ENCODE peak calls at places on chromosomes 6 and 20, in seven cellular contexts. D is AG04450; G is MM.1S; U is astrocyte of the spinal cord; W is CD8-positive, alpha-beta T cell; I is transverse colon; F is astrocyte of the cerebellum. V is an unnamed sample.

GRCh38 chr6:108403260-108403659 is 108.4 kb downstream of the AFG1L start:
- DNase-seq in F (no peak), D (no peak), W (no peak), I (no peak), G (no peak), U (no peak), V (no peak)

GRCh38 chr20:536426-537012 is 7.1 kb downstream of the CSNK2A1 start:
- DNase-seq in U (no peak), F (no peak), G (no peak), D (no peak), W (no peak), I (no peak), V (no peak)

GRCh38 chr20:53940883-53941546 is 129.4 kb downstream of the BCAS1 start:
- DNase-seq in D (no peak), U (peak), I (no peak), F (peak), W (no peak), G (peak), V (peak)

GRCh38 chr6:23873161-23873560 is 252.9 kb upstream of the NRSN1 start:
- DNase-seq in G (no peak), F (no peak), W (no peak), I (no peak), U (no peak), D (no peak), V (no peak)

GRCh38 chr20:37987602-37988290 is 45.5 kb downstream of the TTI1 start:
- DNase-seq in D (no peak), F (no peak), I (no peak), G (no peak), W (no peak), U (no peak), V (no peak)

GRCh38 chr6:45387236-45387635 is 9.5 kb upstream of the SUPT3H start:
- DNase-seq in W (no peak), G (no peak), D (no peak), F (no peak), I (no peak), U (peak), V (no peak)

GRCh38 chr6:144652292-144652891 is 367.3 kb downstream of the UTRN start:
- DNase-seq in I (no peak), F (no peak), D (no peak), U (no peak), W (no peak), G (no peak), V (no peak)

GRCh38 chr6:29131691-29132090 is 23.8 kb downstream of the OR2J3 start:
- DNase-seq in U (no peak), F (no peak), W (no peak), G (no peak), D (no peak), I (no peak), V (no peak)

GRCh38 chr6:152671146-152671545 is 26.6 kb upstream of the MYCT1 start:
- DNase-seq in I (no peak), G (no peak), U (no peak), D (no peak), F (no peak), W (no peak), V (no peak)

GRCh38 chr6:46484081-46484820 is 7.0 kb downstream of the RCAN2 start:
- DNase-seq in D (no peak), U (no peak), G (no peak), F (no peak), W (no peak), I (no peak), V (no peak)

GRCh38 chr6:148700713-148701392 is 46.0 kb upstream of the UST start:
- DNase-seq in D (peak), G (peak), I (peak), F (no peak), U (peak), W (no peak), V (no peak)

GRCh38 chr6:2986722-2987196 is 12.9 kb upstream of the NQO2 start:
- DNase-seq in W (no peak), F (peak), D (no peak), G (no peak), U (peak), I (no peak), V (no peak)

GRCh38 chr20:36847009-36847709 is 28.8 kb upstream of the TLDC2 start:
- DNase-seq in F (peak), D (peak), U (peak), G (no peak), W (no peak), I (peak), V (peak)

GRCh38 chr6:4135665-4136353 is 434 bp upstream of the ECI2 start:
- DNase-seq in U (peak), D (peak), W (peak), G (peak), I (peak), F (peak), V (peak)

DNA sequence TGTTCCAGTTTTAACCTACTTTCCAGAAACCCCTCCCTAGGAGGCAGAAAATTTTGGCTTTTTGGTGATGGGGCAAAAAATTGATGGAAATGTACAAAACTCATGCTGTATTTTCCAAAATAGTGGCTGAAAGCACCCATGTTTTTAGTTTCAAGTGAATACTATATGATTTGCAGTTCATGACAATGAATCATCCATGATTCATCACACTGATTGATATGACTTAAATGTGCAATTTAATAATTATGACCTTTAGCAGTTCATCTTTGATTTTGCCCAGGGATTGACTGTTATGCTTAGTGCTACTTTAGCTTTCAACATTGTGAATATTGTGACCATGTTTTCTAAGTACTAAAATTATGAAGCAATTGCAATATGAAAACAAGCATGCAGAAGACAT is 478.7 kb downstream of the HTR1B start:
- DNase-seq in W (no peak), U (no peak), D (no peak), F (no peak), G (no peak), I (no peak), V (no peak)
- TF ChIP-seq CTCF in W (no peak), U (no peak), D (no peak), F (no peak), G (no peak), I (no peak), V (no peak)

GRCh38 chr6:72579865-72580264 is 42.0 kb upstream of the KCNQ5 start:
- DNase-seq in W (no peak), I (no peak), D (no peak), F (no peak), G (no peak), U (no peak), V (no peak)

GRCh38 chr6:72580281-72580940 is 41.5 kb upstream of the KCNQ5 start:
- DNase-seq in D (peak), G (peak), W (no peak), I (no peak), U (peak), F (peak), V (peak)
- H3K4me3 ChIP-seq in D (no peak), G (no peak), W (no peak), I (no peak), U (no peak), F (no peak), V (no peak)

GRCh38 chr6:17004269-17004668 is 97.6 kb upstream of the STMND1 start:
- DNase-seq in G (no peak), W (no peak), F (no peak), I (no peak), U (no peak), D (no peak), V (no peak)

GRCh38 chr6:16999486-17000436 is 102.1 kb upstream of the STMND1 start:
- DNase-seq in U (peak), F (peak), D (peak), G (no peak), I (no peak), W (no peak), V (no peak)

GRCh38 chr6:17002123-17002522 is 99.7 kb upstream of the STMND1 start:
- DNase-seq in G (no peak), U (no peak), W (no peak), D (no peak), F (no peak), I (no peak), V (no peak)

GRCh38 chr6:17001188-17001587 is 100.7 kb upstream of the STMND1 start:
- DNase-seq in G (no peak), U (no peak), I (no peak), W (no peak), D (no peak), F (no peak), V (no peak)
- TF ChIP-seq CTCF in G (no peak), U (peak), I (no peak), W (no peak), D (peak), F (peak), V (no peak)

GRCh38 chr20:24950128-24950835 is 1.2 kb downstream of the CST7 start:
- DNase-seq in I (no peak), G (no peak), D (no peak), U (no peak), F (no peak), W (peak), V (no peak)
- H3K4me3 ChIP-seq in I (no peak), G (no peak), D (no peak), U (no peak), F (no peak), W (peak), V (no peak)

GRCh38 chr6:11996751-11997150 is 15.4 kb upstream of the HIVEP1 start:
- DNase-seq in I (no peak), F (no peak), D (no peak), W (no peak), G (no peak), U (no peak), V (no peak)
- TF ChIP-seq CTCF in I (no peak), F (no peak), D (no peak), W (no peak), G (no peak), U (no peak), V (no peak)

GRCh38 chr6:15322781-15323536 is 77.1 kb downstream of the JARID2 start:
- DNase-seq in I (peak), D (no peak), U (peak), G (no peak), W (no peak), F (peak), V (no peak)
- H3K4me3 ChIP-seq in I (no peak), D (no peak), U (no peak), G (no peak), W (no peak), F (no peak), V (no peak)

GRCh38 chr6:68240731-68241130 is 394.4 kb upstream of the ADGRB3 start:
- DNase-seq in U (no peak), W (no peak), G (no peak), D (no peak), I (no peak), F (no peak), V (no peak)

GRCh38 chr6:68235192-68235812 is 399.8 kb upstream of the ADGRB3 start:
- DNase-seq in U (peak), I (no peak), D (no peak), G (no peak), W (no peak), F (no peak), V (no peak)

GRCh38 chr6:68237205-68237604 is 397.9 kb upstream of the ADGRB3 start:
- DNase-seq in F (no peak), U (no peak), I (no peak), G (no peak), W (no peak), D (no peak), V (no peak)

GRCh38 chr6:68238097-68238597 is 396.9 kb upstream of the ADGRB3 start:
- DNase-seq in U (peak), F (no peak), D (no peak), I (no peak), G (no peak), W (no peak), V (no peak)

GRCh38 chr6:68239034-68239433 is 396.0 kb upstream of the ADGRB3 start:
- DNase-seq in F (no peak), G (no peak), I (no peak), U (no peak), D (no peak), W (no peak), V (no peak)
- TF ChIP-seq CTCF in F (no peak), G (no peak), I (no peak), U (no peak), D (no peak), W (no peak), V (no peak)

DNA sequence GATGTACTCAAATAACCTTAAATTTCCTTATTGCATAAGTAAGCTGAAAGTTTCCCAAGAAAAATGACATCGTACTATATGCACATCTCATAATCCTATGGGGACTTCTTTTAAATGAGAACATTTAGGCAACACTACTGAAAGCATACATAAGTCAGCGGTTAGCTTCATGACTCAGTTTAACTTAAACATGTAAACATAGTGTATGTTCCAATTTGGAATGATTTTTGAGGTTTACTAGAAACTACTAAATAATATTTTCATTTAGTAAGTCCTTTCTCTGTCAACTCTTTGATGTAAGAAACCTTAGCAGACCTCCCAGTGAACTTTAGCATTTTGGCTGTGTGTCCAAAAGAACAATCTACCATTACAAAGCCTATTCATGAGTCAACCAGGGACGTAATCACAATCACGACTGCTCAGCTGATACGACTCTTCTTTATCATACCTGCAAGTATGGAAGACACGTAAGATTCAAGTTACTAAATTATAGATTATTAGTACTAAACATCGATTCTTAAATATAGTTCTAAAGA is 19.3 kb downstream of the HIVEP2 start:
- DNase-seq in D (no peak), F (no peak), I (no peak), U (peak), W (no peak), G (no peak), V (no peak)
- H3K4me3 ChIP-seq in D (no peak), F (no peak), I (no peak), U (no peak), W (no peak), G (no peak), V (no peak)

V was measured in retinal pigment epithelial cell.